ENCODE peak calls at places on chromosomes 16 and 17, in five cellular contexts. W is activated effector memory CD4-positive, alpha-beta T cell treated with anti-CD3 and anti-CD28 coated beads, Interleukin-2, amount 50 U/mL, for 16 hours; V is upper lobe of right lung; P is right lobe of liver; C is NCI-H1092. Q is an unnamed sample.

GRCh38 chr16:66898933-66899309 is 18.6 kb downstream of the PDP2 start:
- DNase-seq in W (no peak), V (no peak), P (no peak), C (no peak), Q (no peak)

GRCh38 chr17:55806745-55807466 is 56.1 kb downstream of the PCTP start:
- DNase-seq in W (no peak), V (no peak), P (no peak), C (no peak), Q (no peak)

GRCh38 chr16:51137097-51137496 is 14.0 kb downstream of the SALL1 start:
- DNase-seq in W (no peak), V (no peak), P (peak; percentile 86), C (no peak), Q (no peak)

GRCh38 chr16:11871193-11871592 is 19.9 kb upstream of the RSL1D1 start:
- DNase-seq in W (no peak), V (peak; percentile 60), P (no peak), C (no peak), Q (no peak)

GRCh38 chr17:19727466-19728113 is 11.2 kb upstream of the SLC47A2 start:
- DNase-seq in W (no peak), V (no peak), P (no peak), C (no peak), Q (peak; percentile 64)

GRCh38 chr17:64992325-64992802 is 64.2 kb downstream of the GNA13 start:
- DNase-seq in W (no peak), V (no peak), P (no peak), C (no peak), Q (no peak)

GRCh38 chr17:72376486-72377345 is 255.9 kb downstream of the SOX9 start:
- DNase-seq in W (peak; percentile 14), V (no peak), P (no peak), C (no peak), Q (no peak)

GRCh38 chr17:11932337-11932898 is 64.9 kb downstream of the ZNF18 start:
- DNase-seq in W (no peak), V (no peak), P (no peak), C (no peak), Q (no peak)

GRCh38 chr16:67170168-67170947 is at the start of gene NOL3:
- DNase-seq in W (peak; percentile 71), V (peak; percentile 94), P (peak; percentile 89), C (no peak), Q (peak; percentile 93)

GRCh38 chr17:63927464-63928171 is 4.5 kb downstream of the CD79B start:
- DNase-seq in W (no peak), V (no peak), P (no peak), C (no peak), Q (peak; percentile 7)

GRCh38 chr16:11180489-11180888 is 75.5 kb downstream of the SOCS1 start:
- DNase-seq in W (no peak), V (no peak), P (no peak), C (no peak), Q (no peak)

GRCh38 chr17:44908761-44909326 is 6.5 kb downstream of the GFAP start:
- DNase-seq in W (no peak), V (no peak), P (no peak), C (no peak), Q (no peak)

GRCh38 chr17:19322861-19323260 is 39.7 kb downstream of the B9D1 start:
- DNase-seq in W (peak; percentile 13), V (no peak), P (no peak), C (no peak), Q (no peak)

GRCh38 chr17:48561894-48562810 is 16.0 kb downstream of the HOXB4 start:
- DNase-seq in W (no peak), V (no peak), P (no peak), C (no peak), Q (no peak)

GRCh38 chr16:21037168-21037567 is 113.5 kb downstream of the DNAH3 start:
- DNase-seq in W (no peak), V (no peak), P (no peak), C (no peak), Q (no peak)

Q was measured in left ventricle myocardium superior.